ENCODE peak calls at places on chromosomes 7 and 10, in seven cellular contexts. P is HFFc6; L is SJSA1; D is B cell; Y is Kasumi-1; Q is stimulated activated CD4-positive, alpha-beta T cell treated with anti-CD3 and anti-CD28 coated beads, Interleukin-12 subunit alpha, Interleukin-12 subunit beta, amount 100 ng/mL, for 4 hours; A is iPS-NIHi11. R is an unnamed sample.

GRCh38 chr10:81270051-81270450 is 604.9 kb upstream of the NRG3 start:
- DNase-seq in P (no peak), L (no peak), D (no peak), Y (no peak), Q (no peak), A (no peak), R (no peak)

GRCh38 chr7:50552139-50552538 is 13.1 kb downstream of the DDC start:
- DNase-seq in P (no peak), L (no peak), D (no peak), Y (no peak), Q (no peak), A (no peak), R (no peak)

GRCh38 chr7:5479941-5480517 is 56.4 kb upstream of the TNRC18 start:
- DNase-seq in P (no peak), L (no peak), D (peak), Y (no peak), Q (no peak), A (no peak), R (no peak)

GRCh38 chr7:94972296-94972695 is 64.9 kb downstream of the PPP1R9A start:
- DNase-seq in P (no peak), L (no peak), D (no peak), Y (no peak), Q (no peak), A (no peak), R (no peak)

GRCh38 chr7:32670105-32670504 is 174.8 kb downstream of the AVL9 start:
- DNase-seq in P (peak), L (peak), D (no peak), Y (no peak), Q (no peak), A (peak), R (no peak)

GRCh38 chr7:11188529-11189310 is 215.0 kb downstream of the PHF14 start:
- DNase-seq in P (no peak), L (no peak), D (no peak), Y (no peak), Q (no peak), A (peak), R (no peak)

GRCh38 chr10:47030191-47030698 is 119.0 kb downstream of the PTPN20 start:
- DNase-seq in P (no peak), L (peak), D (no peak), Y (no peak), Q (no peak), A (no peak), R (no peak)

GRCh38 chr10:26214538-26215461 is 1.8 kb upstream of the GAD2 start:
- DNase-seq in P (no peak), L (no peak), D (no peak), Y (no peak), Q (no peak), A (peak), R (no peak)

GRCh38 chr7:5143106-5143505 is 46.9 kb upstream of the WIPI2 start:
- DNase-seq in P (no peak), L (no peak), D (no peak), Y (no peak), Q (peak), A (no peak), R (no peak)

GRCh38 chr10:119702482-119703041 is 23.3 kb upstream of the INPP5F start:
- DNase-seq in P (no peak), L (no peak), D (no peak), Y (no peak), Q (no peak), A (no peak), R (no peak)

GRCh38 chr7:32299133-32299702 is 191.0 kb downstream of the LSM5 start:
- DNase-seq in P (no peak), L (no peak), D (no peak), Y (no peak), Q (no peak), A (peak), R (no peak)